ENCODE peak calls at places on chromosomes 2 and 18, in seven cellular contexts. One of them, this sample, is unnamed.

GRCh38 chr2:209870067-209870466 is 98.4 kb downstream of the UNC80 start:
- DNase-seq in transverse colon: no peak
- DNase-seq in HL-60: no peak
- DNase-seq in MCF 10A: no peak
- DNase-seq in A549: no peak
- DNase-seq in adrenal gland: no peak
- DNase-seq in chondrocyte: no peak
- DNase-seq in this sample: no peak

GRCh38 chr18:54416459-54416858 is 58.8 kb downstream of the C18orf54 start:
- DNase-seq in adrenal gland: no peak
- DNase-seq in MCF 10A: no peak
- DNase-seq in A549: no peak
- DNase-seq in HL-60: no peak
- DNase-seq in chondrocyte: no peak
- DNase-seq in transverse colon: no peak
- DNase-seq in this sample: no peak

GRCh38 chr2:147623328-147623727 is 221.5 kb upstream of the ACVR2A start:
- DNase-seq in transverse colon: no peak
- DNase-seq in adrenal gland: no peak
- DNase-seq in MCF 10A: no peak
- DNase-seq in chondrocyte: no peak
- DNase-seq in A549: no peak
- DNase-seq in HL-60: no peak
- DNase-seq in this sample: no peak

GRCh38 chr18:34999734-35000397 is 41.3 kb upstream of the MAPRE2 start:
- DNase-seq in transverse colon: no peak
- DNase-seq in MCF 10A: no peak
- DNase-seq in chondrocyte: no peak
- DNase-seq in adrenal gland: peak
- DNase-seq in A549: no peak
- DNase-seq in HL-60: no peak
- DNase-seq in this sample: no peak

GRCh38 chr2:219344756-219345458 is 12.4 kb upstream of the RESP18 start:
- DNase-seq in A549: no peak
- DNase-seq in HL-60: peak
- DNase-seq in MCF 10A: peak
- DNase-seq in adrenal gland: peak
- DNase-seq in transverse colon: peak
- DNase-seq in chondrocyte: no peak
- DNase-seq in this sample: no peak

GRCh38 chr18:25805939-25806338 is 284.5 kb downstream of the SS18 start:
- DNase-seq in MCF 10A: no peak
- DNase-seq in chondrocyte: no peak
- DNase-seq in A549: no peak
- DNase-seq in adrenal gland: peak
- DNase-seq in transverse colon: no peak
- DNase-seq in HL-60: no peak
- DNase-seq in this sample: no peak

GRCh38 chr2:185381631-185382030 is 357.0 kb upstream of the FSIP2 start:
- DNase-seq in transverse colon: no peak
- DNase-seq in MCF 10A: no peak
- DNase-seq in adrenal gland: no peak
- DNase-seq in HL-60: no peak
- DNase-seq in A549: no peak
- DNase-seq in chondrocyte: no peak
- DNase-seq in this sample: no peak

GRCh38 chr18:4453712-4454547 is 1.2 kb downstream of the DLGAP1 start:
- DNase-seq in A549: no peak
- DNase-seq in chondrocyte: peak
- DNase-seq in HL-60: no peak
- DNase-seq in adrenal gland: no peak
- DNase-seq in MCF 10A: no peak
- DNase-seq in transverse colon: no peak
- DNase-seq in this sample: no peak

GRCh38 chr18:51687845-51688585 is 490.5 kb upstream of the MEX3C start:
- DNase-seq in A549: no peak
- DNase-seq in adrenal gland: no peak
- DNase-seq in transverse colon: no peak
- DNase-seq in MCF 10A: no peak
- DNase-seq in HL-60: no peak
- DNase-seq in chondrocyte: no peak
- DNase-seq in this sample: no peak
- TF ChIP-seq CTCF in A549: no peak
- TF ChIP-seq CTCF in adrenal gland: no peak
- TF ChIP-seq CTCF in transverse colon: no peak
- TF ChIP-seq CTCF in MCF 10A: no peak
- TF ChIP-seq CTCF in HL-60: no peak
- TF ChIP-seq CTCF in chondrocyte: no peak
- TF ChIP-seq CTCF in this sample: no peak

GRCh38 chr2:8329660-8330622 is 351.9 kb upstream of the ID2 start:
- DNase-seq in MCF 10A: no peak
- DNase-seq in chondrocyte: no peak
- DNase-seq in transverse colon: no peak
- DNase-seq in HL-60: no peak
- DNase-seq in A549: no peak
- DNase-seq in adrenal gland: no peak
- DNase-seq in this sample: no peak
- TF ChIP-seq CTCF in MCF 10A: no peak
- TF ChIP-seq CTCF in chondrocyte: no peak
- TF ChIP-seq CTCF in transverse colon: no peak
- TF ChIP-seq CTCF in HL-60: no peak
- TF ChIP-seq CTCF in A549: no peak
- TF ChIP-seq CTCF in adrenal gland: no peak
- TF ChIP-seq CTCF in this sample: no peak

GRCh38 chr2:24123212-24124002 is at the start of the genes FAM228B and PFN4:
- DNase-seq in transverse colon: peak
- DNase-seq in chondrocyte: peak
- DNase-seq in A549: peak
- DNase-seq in HL-60: peak
- DNase-seq in MCF 10A: peak
- DNase-seq in adrenal gland: peak
- DNase-seq in this sample: peak
- TF ChIP-seq CTCF in transverse colon: no peak
- TF ChIP-seq CTCF in chondrocyte: no peak
- TF ChIP-seq CTCF in A549: no peak
- TF ChIP-seq CTCF in HL-60: no peak
- TF ChIP-seq CTCF in MCF 10A: no peak
- TF ChIP-seq CTCF in adrenal gland: no peak
- TF ChIP-seq CTCF in this sample: no peak

GRCh38 chr18:36419913-36420531 is 122.5 kb downstream of the FHOD3 start:
- DNase-seq in adrenal gland: peak
- DNase-seq in transverse colon: no peak
- DNase-seq in A549: peak
- DNase-seq in chondrocyte: no peak
- DNase-seq in HL-60: no peak
- DNase-seq in MCF 10A: peak
- DNase-seq in this sample: no peak
- TF ChIP-seq CTCF in adrenal gland: no peak
- TF ChIP-seq CTCF in transverse colon: peak
- TF ChIP-seq CTCF in A549: no peak
- TF ChIP-seq CTCF in chondrocyte: no peak
- TF ChIP-seq CTCF in HL-60: no peak
- TF ChIP-seq CTCF in MCF 10A: peak
- TF ChIP-seq CTCF in this sample: no peak

GRCh38 chr2:217946071-217946470 is 56.7 kb downstream of the TNS1 start:
- DNase-seq in adrenal gland: no peak
- DNase-seq in A549: no peak
- DNase-seq in chondrocyte: no peak
- DNase-seq in transverse colon: no peak
- DNase-seq in HL-60: no peak
- DNase-seq in MCF 10A: no peak
- DNase-seq in this sample: peak

GRCh38 chr2:217948897-217949296 is 53.9 kb downstream of the TNS1 start:
- DNase-seq in MCF 10A: no peak
- DNase-seq in adrenal gland: no peak
- DNase-seq in A549: no peak
- DNase-seq in HL-60: no peak
- DNase-seq in chondrocyte: no peak
- DNase-seq in transverse colon: no peak
- DNase-seq in this sample: no peak

GRCh38 chr2:217949448-217949847 is 53.3 kb downstream of the TNS1 start:
- DNase-seq in A549: no peak
- DNase-seq in HL-60: no peak
- DNase-seq in chondrocyte: no peak
- DNase-seq in transverse colon: no peak
- DNase-seq in MCF 10A: no peak
- DNase-seq in adrenal gland: no peak
- DNase-seq in this sample: no peak

GRCh38 chr2:217948341-217948791 is 54.4 kb downstream of the TNS1 start:
- DNase-seq in MCF 10A: no peak
- DNase-seq in adrenal gland: no peak
- DNase-seq in A549: no peak
- DNase-seq in transverse colon: no peak
- DNase-seq in chondrocyte: no peak
- DNase-seq in HL-60: no peak
- DNase-seq in this sample: no peak

GRCh38 chr2:217947341-217948316 is 55.2 kb downstream of the TNS1 start:
- DNase-seq in HL-60: no peak
- DNase-seq in chondrocyte: no peak
- DNase-seq in transverse colon: no peak
- DNase-seq in MCF 10A: no peak
- DNase-seq in A549: no peak
- DNase-seq in adrenal gland: no peak
- DNase-seq in this sample: peak
- TF ChIP-seq CTCF in HL-60: no peak
- TF ChIP-seq CTCF in chondrocyte: peak
- TF ChIP-seq CTCF in transverse colon: no peak
- TF ChIP-seq CTCF in MCF 10A: no peak
- TF ChIP-seq CTCF in A549: no peak
- TF ChIP-seq CTCF in adrenal gland: no peak
- TF ChIP-seq CTCF in this sample: no peak

DNA sequence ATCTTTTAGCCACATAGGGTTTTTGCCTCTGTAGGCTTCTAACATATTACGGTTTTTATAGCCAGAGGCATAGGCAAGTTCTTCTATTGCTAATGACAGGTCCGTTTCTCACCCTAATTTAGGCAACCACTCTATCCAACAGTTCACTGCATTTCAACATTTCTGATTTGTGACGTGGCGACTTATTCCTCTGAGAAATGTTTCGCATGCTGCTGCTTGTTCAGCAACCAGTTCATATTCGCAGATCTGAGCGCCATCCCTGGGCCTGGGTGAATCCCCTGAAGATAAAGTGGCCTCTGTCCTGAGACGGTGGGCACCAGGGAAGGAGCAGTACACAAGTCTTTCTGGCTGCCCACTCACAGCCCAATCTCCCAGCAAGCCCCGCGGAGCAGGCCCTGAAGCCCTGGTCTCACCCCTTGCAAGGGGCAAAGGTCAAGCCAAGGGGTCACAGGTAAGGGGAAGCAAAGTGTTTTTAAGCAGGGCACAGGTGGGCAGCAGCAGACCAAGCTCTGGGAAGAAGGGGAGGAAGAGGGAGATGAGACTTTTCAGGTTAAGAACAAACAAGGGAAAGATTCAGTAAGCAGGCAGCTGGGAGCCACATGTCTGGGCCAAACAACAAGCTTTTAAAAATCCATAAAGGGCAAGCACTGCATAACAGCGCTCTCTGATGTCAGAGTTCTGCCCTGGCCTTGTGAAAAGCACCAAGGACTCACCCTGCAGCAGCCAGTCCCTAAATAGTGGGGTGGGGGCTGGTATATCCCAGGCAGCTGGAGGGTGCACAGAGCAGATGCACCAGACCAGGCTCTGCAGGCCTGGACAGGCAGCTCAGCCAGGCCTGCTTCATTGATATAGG is 10.8 kb upstream of the COX7A2L start:
- DNase-seq in A549: no peak
- DNase-seq in adrenal gland: peak
- DNase-seq in chondrocyte: no peak
- DNase-seq in transverse colon: no peak
- DNase-seq in HL-60: no peak
- DNase-seq in MCF 10A: peak
- DNase-seq in this sample: no peak
- TF ChIP-seq CTCF in A549: no peak
- TF ChIP-seq CTCF in adrenal gland: no peak
- TF ChIP-seq CTCF in chondrocyte: no peak
- TF ChIP-seq CTCF in transverse colon: no peak
- TF ChIP-seq CTCF in HL-60: no peak
- TF ChIP-seq CTCF in MCF 10A: no peak
- TF ChIP-seq CTCF in this sample: no peak

DNA sequence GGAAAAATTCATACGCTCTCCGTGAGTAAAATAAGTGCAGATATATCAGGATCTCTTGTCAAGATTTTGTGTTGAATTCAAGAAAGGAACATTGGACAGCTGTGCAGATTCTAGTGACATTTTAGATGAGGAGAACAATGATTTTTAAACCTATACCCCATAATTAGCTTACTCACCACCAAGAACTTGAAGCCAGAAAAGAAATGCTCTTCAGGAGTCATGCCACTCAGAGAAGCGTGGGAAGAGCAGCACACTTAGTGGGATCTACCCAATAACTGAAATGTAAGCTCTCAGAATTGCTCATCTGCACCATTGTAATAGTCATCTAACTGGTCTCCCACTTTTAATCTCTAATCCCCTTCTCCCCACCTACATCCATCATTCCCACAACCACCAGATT is 9.2 kb upstream of the ERMN start:
- DNase-seq in A549: no peak
- DNase-seq in chondrocyte: no peak
- DNase-seq in HL-60: no peak
- DNase-seq in MCF 10A: no peak
- DNase-seq in adrenal gland: no peak
- DNase-seq in transverse colon: no peak
- DNase-seq in this sample: no peak
- TF ChIP-seq CTCF in A549: no peak
- TF ChIP-seq CTCF in chondrocyte: no peak
- TF ChIP-seq CTCF in HL-60: no peak
- TF ChIP-seq CTCF in MCF 10A: no peak
- TF ChIP-seq CTCF in adrenal gland: no peak
- TF ChIP-seq CTCF in transverse colon: no peak
- TF ChIP-seq CTCF in this sample: no peak

DNA sequence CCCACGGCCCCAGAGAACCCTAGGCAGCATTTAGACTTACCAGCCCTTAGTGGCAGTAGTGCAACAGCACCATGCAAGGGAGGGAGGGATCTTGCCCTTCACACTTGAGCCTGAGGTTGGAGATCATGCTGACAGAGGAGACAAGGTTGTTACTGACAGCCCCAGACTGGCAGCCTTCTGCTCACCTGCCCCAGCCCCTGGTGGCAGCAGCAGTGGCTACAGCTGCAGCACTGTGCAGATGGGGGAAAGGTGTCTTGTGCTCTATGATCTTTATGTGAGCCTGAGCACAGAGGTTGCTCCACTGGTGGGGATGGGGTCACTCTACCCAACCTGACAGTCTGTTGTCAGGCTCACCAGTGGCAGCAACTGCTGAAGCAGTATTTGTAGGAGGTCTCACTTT is 501.2 kb upstream of the LRRTM4 start:
- DNase-seq in chondrocyte: no peak
- DNase-seq in A549: no peak
- DNase-seq in adrenal gland: no peak
- DNase-seq in HL-60: no peak
- DNase-seq in MCF 10A: no peak
- DNase-seq in transverse colon: no peak
- DNase-seq in this sample: no peak
- TF ChIP-seq CTCF in chondrocyte: no peak
- TF ChIP-seq CTCF in A549: no peak
- TF ChIP-seq CTCF in adrenal gland: no peak
- TF ChIP-seq CTCF in HL-60: no peak
- TF ChIP-seq CTCF in MCF 10A: no peak
- TF ChIP-seq CTCF in transverse colon: no peak
- TF ChIP-seq CTCF in this sample: no peak